ENCODE peak calls at places on chromosomes 2 and 18, in four cellular contexts. One of them, this sample, is unnamed.

GRCh38 chr18:74511823-74512222 is 15.7 kb downstream of the CNDP2 start:
- DNase-seq in CD4-positive, alpha-beta T cell: no peak
- DNase-seq in IMR-90: no peak
- DNase-seq in CD8-positive, alpha-beta T cell: no peak
- DNase-seq in this sample: no peak

GRCh38 chr2:141810148-141810547 is 320.7 kb downstream of the LRP1B start:
- DNase-seq in CD4-positive, alpha-beta T cell: no peak
- DNase-seq in IMR-90: no peak
- DNase-seq in CD8-positive, alpha-beta T cell: no peak
- DNase-seq in this sample: no peak

GRCh38 chr2:86020984-86021383 is 84.7 kb downstream of the POLR1A start:
- DNase-seq in CD4-positive, alpha-beta T cell: no peak
- DNase-seq in IMR-90: peak
- DNase-seq in CD8-positive, alpha-beta T cell: no peak
- DNase-seq in this sample: no peak

GRCh38 chr2:139867601-139868226 is 1087.5 kb upstream of the NXPH2 start:
- DNase-seq in CD4-positive, alpha-beta T cell: no peak
- DNase-seq in IMR-90: no peak
- DNase-seq in CD8-positive, alpha-beta T cell: no peak
- DNase-seq in this sample: no peak

GRCh38 chr2:25650249-25650648 is 23.1 kb downstream of the DTNB start:
- DNase-seq in CD4-positive, alpha-beta T cell: no peak
- DNase-seq in IMR-90: no peak
- DNase-seq in CD8-positive, alpha-beta T cell: no peak
- DNase-seq in this sample: no peak

GRCh38 chr2:126934803-126935202 is 36.1 kb downstream of the TEX51 start:
- DNase-seq in CD4-positive, alpha-beta T cell: no peak
- DNase-seq in IMR-90: no peak
- DNase-seq in CD8-positive, alpha-beta T cell: no peak
- DNase-seq in this sample: peak

GRCh38 chr2:145731467-145731866 is 1211.5 kb upstream of the ZEB2 start:
- DNase-seq in CD4-positive, alpha-beta T cell: no peak
- DNase-seq in IMR-90: no peak
- DNase-seq in CD8-positive, alpha-beta T cell: no peak
- DNase-seq in this sample: no peak

GRCh38 chr2:232504438-232504837 is 15.8 kb upstream of the PRSS56 start:
- DNase-seq in CD4-positive, alpha-beta T cell: no peak
- DNase-seq in IMR-90: no peak
- DNase-seq in CD8-positive, alpha-beta T cell: no peak
- DNase-seq in this sample: no peak

GRCh38 chr2:161586517-161587167 is 37.6 kb upstream of the SLC4A10 start:
- DNase-seq in CD4-positive, alpha-beta T cell: no peak
- DNase-seq in IMR-90: peak
- DNase-seq in CD8-positive, alpha-beta T cell: no peak
- DNase-seq in this sample: no peak

GRCh38 chr2:231110551-231110950 is 14.3 kb downstream of the HTR2B start:
- DNase-seq in CD4-positive, alpha-beta T cell: no peak
- DNase-seq in IMR-90: peak
- DNase-seq in CD8-positive, alpha-beta T cell: no peak
- DNase-seq in this sample: no peak

GRCh38 chr2:159903404-159904126 is 105.6 kb upstream of the CD302 start:
- DNase-seq in CD4-positive, alpha-beta T cell: peak
- DNase-seq in IMR-90: no peak
- DNase-seq in CD8-positive, alpha-beta T cell: peak
- DNase-seq in this sample: peak

GRCh38 chr18:49650426-49650891 is 88.6 kb downstream of the LIPG start:
- DNase-seq in CD4-positive, alpha-beta T cell: no peak
- DNase-seq in IMR-90: no peak
- DNase-seq in CD8-positive, alpha-beta T cell: no peak
- DNase-seq in this sample: no peak

DNA sequence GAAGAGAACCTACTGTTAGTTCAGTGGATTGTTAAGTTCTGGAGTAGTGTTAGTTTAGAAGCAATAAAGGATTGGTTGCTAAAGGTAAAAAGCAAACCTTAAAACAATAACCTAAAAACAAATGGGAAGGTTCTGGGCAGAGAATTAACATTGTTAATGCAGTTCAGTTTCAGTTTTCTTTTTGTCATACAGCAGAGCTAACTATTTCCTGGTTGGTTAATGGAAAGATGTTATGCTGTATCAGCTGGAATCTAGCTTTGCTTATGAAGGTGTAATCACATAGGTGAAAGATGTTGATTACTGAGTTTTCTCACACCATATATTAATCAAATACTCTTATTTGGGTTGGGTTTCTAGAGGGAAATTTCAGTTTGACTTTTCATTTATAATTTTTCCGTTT is 23.8 kb downstream of the SMAD4 start:
- DNase-seq in CD4-positive, alpha-beta T cell: no peak
- DNase-seq in IMR-90: no peak
- DNase-seq in CD8-positive, alpha-beta T cell: no peak
- DNase-seq in this sample: no peak
- H3K27ac ChIP-seq in CD4-positive, alpha-beta T cell: no peak
- H3K27ac ChIP-seq in IMR-90: no peak
- H3K27ac ChIP-seq in CD8-positive, alpha-beta T cell: no peak
- H3K27ac ChIP-seq in this sample: no peak

GRCh38 chr18:67408240-67408639 is 108.3 kb downstream of the DSEL start:
- DNase-seq in CD4-positive, alpha-beta T cell: no peak
- DNase-seq in IMR-90: peak
- DNase-seq in CD8-positive, alpha-beta T cell: no peak
- DNase-seq in this sample: no peak

GRCh38 chr18:67400502-67401117 is 115.9 kb downstream of the DSEL start:
- DNase-seq in CD4-positive, alpha-beta T cell: no peak
- DNase-seq in IMR-90: peak
- DNase-seq in CD8-positive, alpha-beta T cell: no peak
- DNase-seq in this sample: no peak

GRCh38 chr18:67406678-67407077 is 109.8 kb downstream of the DSEL start:
- DNase-seq in CD4-positive, alpha-beta T cell: no peak
- DNase-seq in IMR-90: no peak
- DNase-seq in CD8-positive, alpha-beta T cell: no peak
- DNase-seq in this sample: no peak

DNA sequence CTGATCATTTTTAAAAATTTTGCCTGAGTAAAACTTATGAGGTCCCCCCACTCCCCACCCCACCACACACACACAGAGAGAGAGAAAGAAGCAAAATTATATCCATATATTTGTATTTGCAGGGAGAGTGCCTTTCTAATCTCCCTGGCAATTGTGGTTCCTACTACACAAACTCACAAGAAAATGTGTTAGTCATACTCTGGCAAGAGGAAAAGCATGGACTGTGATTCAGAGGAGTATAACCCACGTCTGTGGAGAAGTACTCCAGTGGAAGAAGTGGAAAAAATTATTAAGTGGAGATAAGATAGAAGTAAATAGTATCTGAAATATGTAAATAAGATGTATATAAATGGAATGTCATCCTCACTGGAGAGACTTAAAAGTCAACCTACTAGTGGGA is 114.0 kb downstream of the DSEL start:
- DNase-seq in CD4-positive, alpha-beta T cell: no peak
- DNase-seq in IMR-90: peak
- DNase-seq in CD8-positive, alpha-beta T cell: no peak
- DNase-seq in this sample: no peak
- TF ChIP-seq CTCF in CD4-positive, alpha-beta T cell: no peak
- TF ChIP-seq CTCF in IMR-90: no peak
- TF ChIP-seq CTCF in CD8-positive, alpha-beta T cell: no peak
- TF ChIP-seq CTCF in this sample: no peak

DNA sequence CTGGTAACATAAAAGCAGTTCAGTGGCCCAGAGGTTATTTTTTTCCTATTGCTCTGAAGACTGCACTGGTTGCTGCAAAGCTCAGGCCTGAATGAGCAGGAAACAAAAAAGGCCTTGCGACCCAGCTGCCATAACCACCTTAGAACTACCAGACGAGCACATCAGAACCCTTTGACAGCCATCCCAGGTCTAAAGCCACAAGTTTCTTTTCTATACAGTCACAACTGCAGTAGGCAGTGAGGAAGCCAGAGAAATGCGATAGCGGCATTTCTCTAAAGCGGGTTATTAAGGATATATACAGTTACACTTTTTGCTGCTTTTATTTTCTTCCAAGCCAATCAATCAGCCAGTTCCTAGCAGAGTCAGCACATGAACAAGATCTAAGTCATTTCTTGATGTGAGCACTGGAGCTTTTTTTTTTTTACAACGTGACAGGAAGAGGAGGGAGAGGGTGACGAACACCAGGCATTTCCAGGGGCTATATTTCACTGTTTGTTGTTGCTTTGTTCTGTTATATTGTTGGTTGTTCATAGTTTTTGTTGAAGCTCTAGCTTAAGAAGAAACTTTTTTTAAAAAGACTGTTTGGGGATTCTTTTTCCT is 48.8 kb downstream of the FEZ2 start:
- DNase-seq in CD4-positive, alpha-beta T cell: no peak
- DNase-seq in IMR-90: peak
- DNase-seq in CD8-positive, alpha-beta T cell: no peak
- DNase-seq in this sample: no peak
- H3K27ac ChIP-seq in CD4-positive, alpha-beta T cell: no peak
- H3K27ac ChIP-seq in IMR-90: peak
- H3K27ac ChIP-seq in CD8-positive, alpha-beta T cell: no peak
- H3K27ac ChIP-seq in this sample: no peak

DNA sequence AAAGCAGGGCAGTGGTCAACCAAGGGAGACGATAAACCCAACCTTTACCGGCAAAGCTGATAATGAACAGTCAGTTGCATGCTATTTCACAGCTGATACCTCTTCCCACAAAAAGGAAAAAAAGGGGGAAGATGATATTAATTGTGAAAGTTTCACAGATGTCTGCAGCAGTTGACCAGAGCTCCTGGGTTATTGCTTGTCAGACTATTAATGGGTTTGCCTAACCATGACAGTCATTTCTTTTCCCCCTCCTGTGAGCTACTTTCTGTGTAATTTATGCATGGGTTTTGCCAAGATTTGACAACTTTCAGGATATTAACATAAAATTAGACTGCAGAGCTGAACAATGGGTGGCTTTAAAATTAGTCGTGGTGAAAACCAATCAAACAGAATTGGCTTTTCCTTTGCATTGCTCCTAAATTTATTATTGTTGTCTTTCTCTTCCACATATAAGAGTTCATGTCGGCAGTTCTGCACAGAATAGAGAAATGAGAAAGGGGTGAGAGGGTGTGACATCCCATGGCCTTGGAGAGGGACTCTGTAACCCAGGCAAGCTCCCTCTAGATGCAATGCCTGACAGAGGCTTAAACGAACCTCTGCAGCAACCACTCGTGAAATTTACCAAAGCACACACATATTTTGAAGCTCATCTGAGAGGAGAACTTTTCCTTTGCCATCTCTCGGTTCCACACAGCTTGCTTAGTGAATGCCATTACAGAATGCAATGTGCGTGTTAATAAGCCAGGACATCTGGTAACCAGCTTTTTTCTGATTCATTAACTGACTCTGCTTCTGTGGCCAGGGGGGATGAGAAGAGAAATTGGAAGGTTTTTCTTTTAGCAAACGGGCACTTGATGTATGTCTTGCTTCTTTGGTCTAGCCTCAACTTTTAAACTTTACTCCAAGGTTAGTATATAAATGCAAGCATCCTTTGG is 82.2 kb upstream of the ITGA4 start:
- DNase-seq in CD4-positive, alpha-beta T cell: no peak
- DNase-seq in IMR-90: no peak
- DNase-seq in CD8-positive, alpha-beta T cell: no peak
- DNase-seq in this sample: no peak
- TF ChIP-seq CTCF in CD4-positive, alpha-beta T cell: no peak
- TF ChIP-seq CTCF in IMR-90: no peak
- TF ChIP-seq CTCF in CD8-positive, alpha-beta T cell: no peak
- TF ChIP-seq CTCF in this sample: no peak

DNA sequence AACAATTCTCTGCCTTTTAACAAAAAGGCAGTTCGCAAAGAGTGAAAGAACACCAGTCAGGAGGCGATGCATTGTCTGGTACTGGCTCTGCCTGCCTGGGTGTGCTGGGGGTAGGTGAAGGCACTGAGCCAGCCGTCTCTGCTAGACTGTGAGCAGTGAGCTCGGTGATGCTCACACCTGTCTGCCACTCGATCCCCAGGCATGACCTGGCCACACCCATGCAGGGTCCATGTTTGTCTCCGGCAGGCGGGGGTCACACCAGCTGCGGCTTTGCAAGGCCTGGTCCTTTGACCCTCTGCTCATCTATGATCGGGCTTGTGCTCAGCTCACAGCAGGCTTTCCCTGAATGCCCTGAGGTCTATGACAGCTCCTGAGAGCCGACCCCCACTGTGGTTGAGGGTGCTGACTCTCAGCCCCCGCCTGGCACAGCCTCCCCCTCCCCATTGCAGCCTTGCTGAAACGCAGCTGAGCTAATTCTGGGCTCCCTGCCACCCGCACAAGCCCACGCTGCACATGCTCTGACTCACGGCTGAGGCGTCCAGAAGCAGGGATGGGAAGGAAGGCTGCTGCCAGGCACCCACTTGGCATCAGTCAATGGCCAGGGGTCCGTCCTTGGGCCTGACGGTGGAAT is 23.7 kb downstream of the CRACDL start:
- DNase-seq in CD4-positive, alpha-beta T cell: no peak
- DNase-seq in IMR-90: peak
- DNase-seq in CD8-positive, alpha-beta T cell: no peak
- DNase-seq in this sample: peak
- H3K27ac ChIP-seq in CD4-positive, alpha-beta T cell: no peak
- H3K27ac ChIP-seq in IMR-90: no peak
- H3K27ac ChIP-seq in CD8-positive, alpha-beta T cell: no peak
- H3K27ac ChIP-seq in this sample: peak

GRCh38 chr18:59155140-59155539 is 15.5 kb downstream of the SEC11C start:
- DNase-seq in CD4-positive, alpha-beta T cell: no peak
- DNase-seq in IMR-90: peak
- DNase-seq in CD8-positive, alpha-beta T cell: no peak
- DNase-seq in this sample: no peak

GRCh38 chr18:59149007-59149406 is 9.3 kb downstream of the SEC11C start:
- DNase-seq in CD4-positive, alpha-beta T cell: no peak
- DNase-seq in IMR-90: no peak
- DNase-seq in CD8-positive, alpha-beta T cell: no peak
- DNase-seq in this sample: no peak

GRCh38 chr18:59148192-59148591 is 8.5 kb downstream of the SEC11C start:
- DNase-seq in CD4-positive, alpha-beta T cell: no peak
- DNase-seq in IMR-90: no peak
- DNase-seq in CD8-positive, alpha-beta T cell: no peak
- DNase-seq in this sample: no peak

GRCh38 chr18:59149416-59149815 is 9.7 kb downstream of the SEC11C start:
- DNase-seq in CD4-positive, alpha-beta T cell: no peak
- DNase-seq in IMR-90: no peak
- DNase-seq in CD8-positive, alpha-beta T cell: no peak
- DNase-seq in this sample: no peak

DNA sequence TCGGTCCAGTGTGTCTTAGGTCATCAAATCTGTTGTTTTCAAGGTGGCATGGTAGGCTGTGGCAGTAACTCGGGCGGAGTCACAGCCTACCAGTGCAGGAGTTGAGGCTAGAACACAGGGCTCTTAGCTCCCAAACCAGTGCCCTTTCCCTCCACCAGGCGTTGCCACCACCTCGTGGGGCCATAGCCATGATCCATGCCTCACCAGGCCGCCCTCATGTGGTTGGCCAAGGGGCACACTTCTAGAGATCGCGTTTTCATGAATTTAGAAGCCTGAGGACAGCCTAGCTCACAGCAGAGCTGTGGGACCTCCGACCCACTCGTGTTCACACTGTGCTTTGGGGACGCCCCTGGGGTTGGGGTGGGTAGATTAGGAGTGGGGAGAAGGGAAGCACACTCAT is 10.6 kb downstream of the SEC11C start:
- DNase-seq in CD4-positive, alpha-beta T cell: no peak
- DNase-seq in IMR-90: no peak
- DNase-seq in CD8-positive, alpha-beta T cell: no peak
- DNase-seq in this sample: no peak
- TF ChIP-seq CTCF in CD4-positive, alpha-beta T cell: no peak
- TF ChIP-seq CTCF in IMR-90: no peak
- TF ChIP-seq CTCF in CD8-positive, alpha-beta T cell: no peak
- TF ChIP-seq CTCF in this sample: no peak

DNA sequence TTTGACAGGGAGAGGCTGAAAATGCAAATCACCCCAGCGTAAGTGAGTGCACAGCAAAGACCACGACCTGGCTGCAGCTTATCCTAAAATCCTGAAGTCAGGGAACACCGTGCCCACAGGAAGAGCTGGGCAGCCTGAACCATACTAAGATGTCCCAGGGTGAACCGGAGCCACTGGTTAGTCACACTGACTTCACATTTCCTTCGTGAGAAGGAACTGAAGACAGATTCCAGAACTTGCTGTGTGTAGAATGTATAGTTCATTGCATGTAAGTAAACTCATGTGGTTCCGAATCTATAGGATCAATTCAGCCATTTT is 84.6 kb upstream of the NDUFV2 start:
- DNase-seq in CD4-positive, alpha-beta T cell: no peak
- DNase-seq in IMR-90: peak
- DNase-seq in CD8-positive, alpha-beta T cell: no peak
- DNase-seq in this sample: no peak
- H3K27ac ChIP-seq in CD4-positive, alpha-beta T cell: no peak
- H3K27ac ChIP-seq in IMR-90: peak
- H3K27ac ChIP-seq in CD8-positive, alpha-beta T cell: no peak
- H3K27ac ChIP-seq in this sample: no peak